ENCODE peak calls at places on chromosomes 7 and 10, in eight cellular contexts. N is colonic mucosa, L is astrocyte, J is K562, T is gastrocnemius medialis, S is trophoblast cell, I is heart left ventricle, D is cardiac muscle cell. O is an unnamed sample. For H3K27me3, the result is how much of the 10 kb centered on the place peaks cover.

GRCh38 chr7:43585521-43585920 is 2.6 kb downstream of the STK17A start:
- DNase-seq in I (no peak), J (no peak), D (peak), N (no peak), T (no peak), S (peak), L (peak), O (no peak)

GRCh38 chr7:114369294-114369693 is 45.3 kb upstream of the FOXP2 start:
- DNase-seq in D (no peak), I (no peak), N (no peak), T (no peak), L (no peak), S (no peak), J (no peak), O (no peak)

GRCh38 chr7:151661556-151661955 is 141.9 kb upstream of the RHEB start:
- DNase-seq in L (no peak), D (no peak), T (no peak), N (no peak), S (peak), I (no peak), J (no peak), O (no peak)

GRCh38 chr7:141956084-141956483 is 9.3 kb upstream of the CLEC5A start:
- DNase-seq in J (no peak), N (no peak), D (no peak), I (no peak), L (no peak), S (no peak), T (no peak), O (no peak)

GRCh38 chr7:130896898-130897514 is 163.0 kb upstream of the KLF14 start:
- DNase-seq in I (peak), N (peak), J (peak), T (no peak), D (peak), S (peak), L (peak), O (no peak)

GRCh38 chr10:125472037-125472607 is 210.8 kb downstream of the TEX36 start:
- DNase-seq in N (peak), J (no peak), I (no peak), D (no peak), T (no peak), L (no peak), S (peak), O (no peak)

GRCh38 chr10:29470355-29470705 is 164.4 kb downstream of the SVIL start:
- DNase-seq in J (peak), I (peak), D (no peak), T (no peak), N (no peak), S (peak), L (no peak), O (no peak)

GRCh38 chr10:49594594-49594993 is 15.5 kb upstream of the SLC18A3 start:
- DNase-seq in N (peak), L (peak), J (peak), I (no peak), S (peak), T (no peak), D (peak), O (peak)

GRCh38 chr10:42916974-42917373 is 134.4 kb downstream of the BMS1 start:
- DNase-seq in J (no peak), I (no peak), T (no peak), D (no peak), N (no peak), S (no peak), L (no peak), O (no peak)

GRCh38 chr10:102649770-102650654 is 5.7 kb downstream of the TRIM8 start:
- DNase-seq in J (no peak), I (no peak), L (no peak), T (no peak), S (no peak), D (no peak), N (no peak), O (no peak)

GRCh38 chr7:67918158-67918557 is 921.5 kb downstream of the TYW1 start:
- DNase-seq in N (no peak), L (no peak), I (no peak), J (no peak), T (no peak), D (no peak), S (no peak), O (no peak)

GRCh38 chr7:67913604-67914003 is 917.0 kb downstream of the TYW1 start:
- DNase-seq in L (peak), S (peak), J (no peak), T (no peak), D (no peak), N (no peak), I (no peak), O (peak)

GRCh38 chr7:67917118-67917755 is 920.6 kb downstream of the TYW1 start:
- DNase-seq in D (no peak), N (no peak), J (no peak), L (no peak), I (no peak), T (no peak), S (no peak), O (no peak)

DNA sequence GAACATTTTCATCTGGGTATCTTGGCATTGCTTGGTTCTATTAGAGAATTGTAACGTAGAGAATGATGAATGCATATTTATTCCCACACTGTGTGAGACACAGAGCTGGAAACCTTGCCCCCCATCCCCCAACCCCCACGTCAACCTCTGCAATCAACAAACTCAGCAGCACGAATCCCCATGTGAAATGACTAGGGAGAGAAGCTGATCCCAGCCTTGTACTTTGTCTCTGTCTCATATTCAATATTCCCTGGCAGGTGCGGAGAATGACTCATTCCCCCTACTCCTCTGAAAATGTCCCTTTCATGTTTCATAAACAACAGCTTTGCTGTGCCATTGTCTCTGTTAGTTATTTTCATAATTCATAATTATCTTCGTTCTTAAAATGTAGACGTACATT is 919.9 kb downstream of the TYW1 start:
- DNase-seq in D (no peak), S (no peak), N (no peak), T (no peak), J (no peak), I (no peak), L (no peak), O (no peak)
- H3K4me3 ChIP-seq in D (no peak), S (no peak), N (no peak), T (no peak), J (no peak), I (no peak), L (no peak), O (no peak)

GRCh38 chr7:50475340-50475739 is 25.2 kb upstream of the FIGNL1 start:
- DNase-seq in S (no peak), T (no peak), L (no peak), D (no peak), J (no peak), I (no peak), N (no peak), O (no peak)
- H3K27me3 ChIP-seq in S (under half), T (under half), L (under half), D (under half), J (half or more), I (under half), N (under half), O (under half)

GRCh38 chr7:105256621-105257283 is 132.0 kb downstream of the SRPK2 start:
- DNase-seq in L (no peak), N (no peak), T (no peak), D (no peak), J (no peak), S (no peak), I (no peak), O (no peak)

GRCh38 chr7:105261689-105262088 is 127.0 kb downstream of the SRPK2 start:
- DNase-seq in J (peak), S (no peak), I (no peak), D (no peak), N (no peak), L (no peak), T (peak), O (no peak)

DNA sequence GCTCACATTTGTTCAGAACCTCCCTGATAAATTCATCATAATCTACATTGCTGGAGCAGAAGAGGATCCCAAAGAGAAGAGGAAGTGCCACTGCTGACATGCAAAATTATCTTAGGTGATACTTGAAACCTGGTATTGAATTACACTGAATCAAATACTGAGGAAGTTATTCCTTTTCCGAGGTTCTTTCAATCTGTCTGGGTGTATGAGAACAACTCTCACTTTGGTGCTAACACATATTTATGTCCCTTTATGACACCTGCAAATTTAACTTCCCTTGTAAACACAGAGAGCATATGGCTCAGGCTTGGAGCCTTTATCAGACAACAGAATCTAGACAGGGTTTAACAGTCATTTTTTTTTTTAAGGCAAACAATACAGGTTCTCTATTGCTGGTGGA is 131.4 kb downstream of the SRPK2 start:
- DNase-seq in S (no peak), T (no peak), D (no peak), N (no peak), I (no peak), L (no peak), J (no peak), O (no peak)
- H3K4me3 ChIP-seq in S (no peak), T (no peak), D (no peak), N (no peak), I (no peak), L (no peak), J (no peak), O (no peak)

DNA sequence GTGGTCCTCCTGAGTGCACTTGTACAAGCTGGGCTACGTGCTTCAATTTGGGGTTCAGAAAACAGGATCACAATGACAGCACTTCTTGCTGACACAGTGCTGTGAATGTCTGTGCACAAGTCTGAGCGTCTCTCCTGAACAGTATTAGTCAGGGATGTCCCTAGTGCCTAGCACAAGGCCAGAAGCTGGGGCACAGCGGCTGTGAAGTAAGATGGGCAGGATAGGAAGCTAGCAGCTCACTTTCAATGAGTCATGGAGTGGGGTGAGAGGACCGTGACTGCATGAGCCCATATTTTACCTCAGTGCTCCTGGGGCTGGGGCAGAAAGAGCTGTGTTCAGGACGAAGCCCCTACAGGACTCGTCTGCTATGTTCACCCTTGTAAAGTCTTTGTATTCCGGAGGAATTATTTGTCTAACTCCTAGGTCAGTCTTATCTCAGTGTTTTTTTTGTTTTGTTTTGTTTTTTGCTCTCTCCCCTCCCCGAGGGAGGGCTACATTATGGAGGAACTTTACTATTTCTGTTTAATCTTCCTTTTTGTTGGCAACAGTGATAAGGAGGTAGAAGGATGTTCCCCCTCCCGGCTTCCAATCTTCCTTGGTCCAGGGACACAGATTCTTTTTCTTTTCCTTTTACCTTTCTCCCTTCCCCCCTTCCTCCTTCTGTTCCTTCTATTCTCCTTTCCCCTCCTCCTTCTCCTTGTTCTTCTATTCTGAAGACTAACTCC is 2.8 kb upstream of the LRMDA start:
- DNase-seq in I (no peak), T (no peak), L (peak), S (no peak), J (peak), N (no peak), D (no peak), O (no peak)
- H3K27me3 ChIP-seq in I (under half), T (under half), L (under half), S (under half), J (under half), N (under half), D (under half), O (under half)